ENCODE peak calls at places on chromosomes 5 and 9, in four cellular contexts. B is HepG2, A is K562, N is H1. S is an unnamed sample.

GRCh38 chr5:141514330-141515111 is 25.6 kb downstream of the PCDHGC5 start:
- DNase-seq in N (peak; percentile 61), A (no peak), B (no peak), S (no peak)

GRCh38 chr5:61333351-61334223 is 1.5 kb downstream of the ZSWIM6 start:
- DNase-seq in N (no peak), A (peak; percentile 28), B (no peak), S (no peak)

GRCh38 chr9:1443450-1443849 is 393.3 kb downstream of the DMRT2 start:
- DNase-seq in B (no peak), N (no peak), A (no peak), S (no peak)

GRCh38 chr9:110255417-110256141 is 728 bp downstream of the TXN start:
- DNase-seq in N (no peak), A (peak; percentile 48), B (peak; percentile 29), S (no peak)

GRCh38 chr9:95511952-95512750 is 4.6 kb downstream of the PTCH1 start:
- DNase-seq in A (no peak), N (peak; percentile 81), B (no peak), S (no peak)

GRCh38 chr5:65446682-65447081 is 35.0 kb downstream of the ADAMTS6 start:
- DNase-seq in B (no peak), A (no peak), N (no peak), S (no peak)

GRCh38 chr5:158320178-158320674 is 461.3 kb upstream of the CLINT1 start:
- DNase-seq in B (no peak), A (no peak), N (no peak), S (no peak)

GRCh38 chr5:52989781-52990530 is 804 bp downstream of the ITGA2 start:
- DNase-seq in N (no peak), A (no peak), B (no peak), S (peak; percentile 18)

GRCh38 chr5:76074487-76074886 is 8.7 kb upstream of the SV2C start:
- DNase-seq in N (no peak), A (no peak), B (peak; percentile 3), S (no peak)

GRCh38 chr5:96752341-96753016 is 55.3 kb downstream of the ERAP1 start:
- DNase-seq in N (no peak), A (peak; percentile 48), B (peak; percentile 65), S (peak; percentile 36)

GRCh38 chr9:134629586-134630392 is 11.8 kb upstream of the COL5A1 start:
- DNase-seq in N (no peak), A (no peak), B (no peak), S (no peak)

GRCh38 chr9:36056896-36057295 is 20.2 kb downstream of the RECK start:
- DNase-seq in N (no peak), A (no peak), B (no peak), S (no peak)

GRCh38 chr9:134243778-134244467 is 79.6 kb upstream of the RNU6ATAC start:
- DNase-seq in N (no peak), B (no peak), A (no peak), S (no peak)

GRCh38 chr5:172361566-172362238 is 78.1 kb upstream of the UBTD2 start:
- DNase-seq in B (no peak), N (no peak), A (no peak), S (peak; percentile 48)

GRCh38 chr9:114395196-114395595 is 7.4 kb upstream of the AKNA start:
- DNase-seq in B (no peak), N (no peak), A (no peak), S (no peak)

GRCh38 chr9:109974143-109974917 is 194.3 kb downstream of the PALM2AKAP2 start:
- DNase-seq in B (no peak), A (no peak), N (no peak), S (no peak)

GRCh38 chr9:133701321-133701980 is 36.7 kb downstream of the SARDH start:
- DNase-seq in B (no peak), N (no peak), A (no peak), S (no peak)

DNA sequence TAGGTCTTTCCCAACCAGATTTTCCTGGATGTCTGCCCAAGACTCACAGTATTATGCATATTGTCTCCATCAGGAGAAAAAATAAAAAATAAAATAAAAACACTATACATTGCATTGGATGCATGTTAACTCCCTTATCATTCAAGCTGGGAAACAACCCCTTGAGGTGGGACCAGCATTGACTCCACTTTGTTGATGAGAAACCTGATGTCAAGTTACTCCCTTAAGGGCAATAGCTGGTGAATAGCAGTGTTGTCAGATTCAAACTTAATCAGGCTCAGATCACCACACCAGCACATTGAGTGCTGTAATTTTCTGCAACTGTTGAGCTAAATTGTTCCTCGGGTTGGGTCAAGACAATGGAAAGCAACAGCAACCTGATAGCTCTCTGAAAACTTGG is 264.0 kb upstream of the TRIM32 start:
- DNase-seq in B (no peak), N (no peak), A (no peak), S (no peak)
- TF ChIP-seq SP1 in B (no peak), N (no peak), A (no peak), S (no peak)

GRCh38 chr5:131973089-131973712 is 27.7 kb upstream of the MEIKIN start:
- DNase-seq in B (no peak), N (no peak), A (no peak), S (no peak)

GRCh38 chr5:131976414-131977211 is 31.1 kb upstream of the MEIKIN start:
- DNase-seq in N (no peak), B (no peak), A (no peak), S (no peak)

GRCh38 chr5:131973981-131974380 is 28.5 kb upstream of the MEIKIN start:
- DNase-seq in A (no peak), B (no peak), N (no peak), S (no peak)

GRCh38 chr5:131974956-131975726 is 29.7 kb upstream of the MEIKIN start:
- DNase-seq in B (no peak), N (no peak), A (no peak), S (no peak)

GRCh38 chr5:131974622-131974955 is 29.1 kb upstream of the MEIKIN start:
- DNase-seq in A (no peak), N (no peak), B (no peak), S (no peak)
- TF ChIP-seq FOSL1 in A (no peak), N (no peak), B (no peak), S (no peak)

GRCh38 chr9:35051069-35051967 is 21.1 kb downstream of the VCP start:
- DNase-seq in N (no peak), B (peak; percentile 45), A (peak; percentile 50), S (peak; percentile 27)
- TF ChIP-seq SP1 in N (peak; percentile 25), B (no peak), A (no peak), S (peak; percentile 8)

GRCh38 chr9:76607730-76608475 is 148.9 kb downstream of the GCNT1 start:
- DNase-seq in A (no peak), B (no peak), N (no peak), S (no peak)
- TF ChIP-seq FOSL1 in A (no peak), B (no peak), N (no peak), S (no peak)

DNA sequence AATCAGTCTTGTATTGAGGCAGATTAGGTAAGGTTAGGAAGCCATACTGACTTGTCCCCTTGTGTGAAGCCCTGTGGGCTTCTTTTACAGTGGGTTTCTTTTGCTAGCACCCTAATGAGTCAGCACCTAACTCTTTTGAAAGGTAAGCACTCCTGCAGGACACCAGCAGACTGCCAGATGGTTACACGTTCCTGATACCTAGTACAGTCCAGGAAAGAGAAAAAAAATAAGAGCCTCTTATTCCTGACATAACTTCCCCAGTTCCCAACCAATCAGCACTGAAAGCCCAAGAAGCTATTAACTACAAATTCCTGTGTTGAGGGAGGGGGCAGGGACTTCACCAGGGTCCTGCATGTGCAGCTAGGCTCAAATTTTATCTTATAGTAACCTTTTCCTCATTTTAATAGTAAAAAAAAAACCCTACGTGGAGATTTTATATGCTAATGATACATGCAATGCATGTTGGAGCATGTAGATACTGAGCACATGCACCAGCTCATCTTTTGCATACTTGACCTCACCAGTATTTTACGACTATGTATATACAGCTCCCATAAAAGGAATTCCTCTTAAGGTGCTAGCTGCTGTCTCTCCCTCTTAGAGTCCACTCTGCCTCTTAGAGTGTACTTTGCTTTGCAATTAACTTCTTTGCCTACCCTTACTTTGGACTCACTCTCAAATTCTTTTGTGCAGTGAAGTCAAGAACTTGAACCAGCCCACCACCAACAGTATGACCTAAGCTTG is 84.7 kb upstream of the RORB start:
- DNase-seq in B (no peak), A (no peak), N (no peak), S (no peak)
- TF ChIP-seq SP1 in B (no peak), A (no peak), N (no peak), S (no peak)

DNA sequence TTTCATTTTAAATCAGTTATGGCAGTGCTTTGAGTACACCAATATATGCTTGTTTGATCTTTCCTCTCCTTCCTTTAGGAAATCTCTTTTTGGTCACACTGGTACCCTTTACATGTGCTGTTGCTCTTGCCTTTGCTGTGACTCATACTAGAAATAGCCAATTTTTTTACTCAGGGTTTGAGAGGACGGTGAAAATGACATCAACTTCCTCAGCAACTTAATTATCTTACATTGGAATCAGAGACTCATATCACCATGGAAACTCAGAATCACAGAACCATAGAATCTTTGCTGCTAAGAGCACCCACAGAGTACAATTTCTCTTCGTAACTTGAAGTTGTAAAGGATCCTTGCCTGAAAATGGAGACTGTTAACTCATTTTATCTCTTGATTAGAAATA is 13.8 kb upstream of the ZNF300 start:
- DNase-seq in N (no peak), B (no peak), A (no peak), S (no peak)
- TF ChIP-seq FOSL1 in N (no peak), B (no peak), A (no peak), S (no peak)

GRCh38 chr5:112240011-112240410 is 179.1 kb downstream of the EPB41L4A start:
- DNase-seq in A (no peak), B (no peak), N (no peak), S (no peak)
- TF ChIP-seq SP1 in A (no peak), B (no peak), N (no peak), S (no peak)